ENCODE peak calls at places on chromosome 2, in ten cellular contexts. Q is mesenchymal stem cell; S is CD8-positive, alpha-beta memory T cell; E is uterus; M is skeletal muscle cell; O is cardiac fibroblast; B is ovary; D is fibroblast of the aortic adventitia; T is HL-60; N is HepG2. Z is an unnamed sample.

GRCh38 chr2:231199219-231199618 is 788 bp downstream of the ARMC9 start:
- DNase-seq in Q (peak; percentile 60), S (no peak), E (no peak), M (no peak), O (peak; percentile 68), B (no peak), D (peak; percentile 78), T (no peak), N (no peak), Z (peak; percentile 59)

GRCh38 chr2:191740016-191740419 is 62.1 kb downstream of the NABP1 start:
- DNase-seq in Q (peak; percentile 6), S (peak; percentile 73), E (no peak), M (no peak), O (peak; percentile 6), B (no peak), D (no peak), T (peak; percentile 60), N (no peak), Z (peak; percentile 52)

GRCh38 chr2:236862961-236863728 is 222.5 kb upstream of the COPS8 start:
- DNase-seq in Q (peak; percentile 77), S (no peak), E (no peak), M (peak; percentile 76), O (peak; percentile 51), B (no peak), D (peak; percentile 78), T (no peak), N (no peak), Z (peak; percentile 95)

GRCh38 chr2:233976690-233977294 is 59.6 kb downstream of the TRPM8 start:
- DNase-seq in Q (peak; percentile 75), S (no peak), E (no peak), M (no peak), O (peak; percentile 85), B (no peak), D (peak; percentile 87), T (peak; percentile 34), N (peak; percentile 60), Z (peak; percentile 77)

GRCh38 chr2:214069254-214069653 is 341.6 kb upstream of the VWC2L start:
- DNase-seq in Q (peak; percentile 95), S (no peak), E (peak; percentile 19), M (peak; percentile 77), O (peak; percentile 91), B (no peak), D (peak; percentile 90), T (no peak), N (peak; percentile 5), Z (peak; percentile 91)

GRCh38 chr2:65613968-65614555 is 181.7 kb upstream of the SPRED2 start:
- DNase-seq in Q (no peak), S (no peak), E (no peak), M (no peak), O (no peak), B (no peak), D (no peak), T (no peak), N (no peak), Z (no peak)

GRCh38 chr2:84493494-84493893 is 22.8 kb upstream of the DNAH6 start:
- DNase-seq in Q (peak; percentile 67), S (no peak), E (no peak), M (peak; percentile 67), O (peak; percentile 92), B (no peak), D (peak; percentile 90), T (no peak), N (no peak), Z (peak; percentile 53)

GRCh38 chr2:191499874-191500565 is 177.9 kb upstream of the NABP1 start:
- DNase-seq in Q (no peak), S (no peak), E (no peak), M (peak; percentile 44), O (no peak), B (no peak), D (peak; percentile 76), T (no peak), N (no peak), Z (no peak)

GRCh38 chr2:31134450-31134849 is 3.8 kb downstream of the GALNT14 start:
- DNase-seq in Q (no peak), S (no peak), E (no peak), M (no peak), O (no peak), B (no peak), D (no peak), T (no peak), N (no peak), Z (no peak)

GRCh38 chr2:20642026-20642971 is 8.6 kb downstream of the HS1BP3 start:
- DNase-seq in Q (peak; percentile 72), S (peak; percentile 80), E (peak; percentile 81), M (no peak), O (peak; percentile 78), B (peak; percentile 68), D (peak; percentile 69), T (peak; percentile 50), N (peak; percentile 64), Z (peak; percentile 73)

GRCh38 chr2:222160944-222161343 is 137.9 kb downstream of the PAX3 start:
- DNase-seq in Q (no peak), S (no peak), E (no peak), M (no peak), O (no peak), B (no peak), D (no peak), T (no peak), N (no peak), Z (no peak)

GRCh38 chr2:237997521-237997920 is 30.7 kb downstream of the UBE2F start:
- DNase-seq in Q (no peak), S (no peak), E (no peak), M (no peak), O (no peak), B (no peak), D (no peak), T (no peak), N (no peak), Z (no peak)

GRCh38 chr2:27021253-27021801 is 11.4 kb upstream of the TMEM214 start:
- DNase-seq in Q (peak; percentile 40), S (no peak), E (no peak), M (no peak), O (no peak), B (no peak), D (peak; percentile 21), T (no peak), N (peak; percentile 28), Z (no peak)

GRCh38 chr2:85754313-85755095 is 713 bp downstream of the ATOH8 start:
- DNase-seq in Q (peak; percentile 68), S (no peak), E (no peak), M (no peak), O (peak; percentile 73), B (no peak), D (peak; percentile 56), T (peak; percentile 55), N (peak; percentile 77), Z (peak; percentile 21)

GRCh38 chr2:119383410-119384140 is 16.8 kb downstream of the DBI start:
- DNase-seq in Q (no peak), S (no peak), E (no peak), M (no peak), O (no peak), B (no peak), D (no peak), T (no peak), N (no peak), Z (peak; percentile 24)

GRCh38 chr2:163086940-163087339 is 248.4 kb upstream of the KCNH7 start:
- DNase-seq in Q (no peak), S (no peak), E (no peak), M (no peak), O (no peak), B (no peak), D (no peak), T (no peak), N (no peak), Z (no peak)

GRCh38 chr2:85661139-85661858 is 6.7 kb downstream of the SFTPB start:
- DNase-seq in Q (no peak), S (no peak), E (peak; percentile 34), M (no peak), O (no peak), B (no peak), D (no peak), T (no peak), N (no peak), Z (no peak)

DNA sequence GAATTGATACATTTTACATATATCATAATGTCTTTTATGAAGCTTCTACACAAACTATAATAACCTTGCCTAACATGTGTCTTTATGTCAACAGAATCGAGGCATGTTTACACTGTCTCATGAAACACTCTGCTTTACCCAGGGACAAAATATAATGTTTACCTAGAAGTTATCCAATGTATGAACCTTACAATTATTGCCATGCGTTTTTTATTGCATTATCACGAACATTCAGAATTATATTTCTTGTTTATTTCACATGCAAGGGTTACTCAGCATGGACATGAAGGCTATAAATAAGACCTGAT is 19.8 kb downstream of the LONRF2 start:
- DNase-seq in Q (no peak), S (no peak), E (no peak), M (no peak), O (no peak), B (no peak), D (no peak), T (no peak), N (no peak), Z (no peak)
- H3K4me3 ChIP-seq in Q (no peak overlapping the region), S (no peak overlapping the region), E (no peak overlapping the region), M (no peak overlapping the region), O (no peak overlapping the region), B (no peak overlapping the region), D (no peak overlapping the region), T (no peak overlapping the region), N (no peak overlapping the region), Z (no peak overlapping the region)

GRCh38 chr2:219175486-219175885 is 1.2 kb downstream of the CNPPD1 start:
- DNase-seq in Q (no peak), S (no peak), E (no peak), M (no peak), O (no peak), B (no peak), D (no peak), T (no peak), N (no peak), Z (no peak)
- H3K4me3 ChIP-seq in Q (peak overlapping the region; percentile 92), S (peak overlapping the region; percentile 64), E (no peak overlapping the region), M (peak overlapping the region; percentile 82), O (peak overlapping the region; percentile 88), B (no peak overlapping the region), D (peak overlapping the region; percentile 95), T (no peak overlapping the region), N (peak overlapping the region; percentile 62), Z (peak overlapping the region; percentile 91)

GRCh38 chr2:28399289-28399688 is 6.6 kb downstream of the FOSL2 start:
- DNase-seq in Q (no peak), S (no peak), E (no peak), M (no peak), O (no peak), B (no peak), D (no peak), T (no peak), N (no peak), Z (no peak)
- H3K4me3 ChIP-seq in Q (peak overlapping the region; percentile 93), S (no peak overlapping the region), E (no peak overlapping the region), M (no peak overlapping the region), O (peak overlapping the region; percentile 96), B (peak overlapping the region; percentile 85), D (no peak overlapping the region), T (no peak overlapping the region), N (no peak overlapping the region), Z (peak overlapping the region; percentile 63)

DNA sequence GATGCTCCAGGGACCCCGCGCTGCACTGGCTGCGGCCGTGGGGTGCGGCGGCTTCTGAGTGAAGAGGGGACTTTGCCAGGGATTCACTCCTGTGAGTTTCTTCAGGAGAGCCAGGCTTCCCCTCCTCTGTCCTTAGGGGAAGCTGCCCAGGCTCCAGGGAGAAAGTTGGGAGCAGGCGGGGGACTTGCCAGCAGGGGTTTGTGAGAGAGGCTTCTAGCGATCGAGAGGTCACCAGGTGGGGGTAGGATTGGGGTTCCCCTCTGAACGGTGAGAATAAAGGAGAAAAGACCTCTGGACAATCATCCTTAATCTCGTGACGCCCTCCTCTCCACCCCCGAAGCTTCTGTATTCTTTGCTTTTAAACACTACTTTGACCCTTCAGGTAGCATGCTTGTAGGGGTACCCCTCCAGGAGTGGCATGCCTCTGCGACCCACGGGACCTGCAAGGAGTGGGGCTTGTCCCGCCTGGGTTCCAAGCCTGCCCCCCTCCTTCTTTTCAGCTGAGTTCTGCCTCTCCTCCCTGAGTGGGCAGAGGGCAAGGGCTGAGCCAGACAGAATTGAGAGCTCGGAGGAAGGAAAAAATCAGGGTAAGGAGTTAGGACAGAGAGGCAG is 601 bp downstream of the PROKR1 start:
- DNase-seq in Q (no peak), S (no peak), E (no peak), M (no peak), O (no peak), B (no peak), D (no peak), T (no peak), N (no peak), Z (no peak)
- H3K4me3 ChIP-seq in Q (peak overlapping the region; percentile 63), S (no peak overlapping the region), E (peak overlapping the region; percentile 7), M (peak overlapping the region; percentile 48), O (peak overlapping the region; percentile 47), B (peak overlapping the region; percentile 31), D (peak overlapping the region; percentile 44), T (peak overlapping the region; percentile 37), N (no peak overlapping the region), Z (peak overlapping the region; percentile 14)